ENCODE peak calls at places on chromosome 13, in six cellular contexts. One of them, this sample, is unnamed.

GRCh38 chr13:65783383-65783782 is 1446.8 kb downstream of the PCDH9 start:
- DNase-seq in progenitor cell of endocrine pancreas: no peak
- DNase-seq in HFF-Myc: no peak
- DNase-seq in Calu3: no peak
- DNase-seq in frontal cortex: no peak
- DNase-seq in omental fat pad: no peak
- DNase-seq in this sample: no peak

GRCh38 chr13:32594339-32594738 is 8.1 kb downstream of the PDS5B start:
- DNase-seq in progenitor cell of endocrine pancreas: no peak
- DNase-seq in HFF-Myc: no peak
- DNase-seq in Calu3: no peak
- DNase-seq in frontal cortex: no peak
- DNase-seq in omental fat pad: no peak
- DNase-seq in this sample: no peak

GRCh38 chr13:106407338-106407737 is 128.1 kb downstream of the EFNB2 start:
- DNase-seq in progenitor cell of endocrine pancreas: no peak
- DNase-seq in HFF-Myc: no peak
- DNase-seq in Calu3: no peak
- DNase-seq in frontal cortex: no peak
- DNase-seq in omental fat pad: no peak
- DNase-seq in this sample: no peak

GRCh38 chr13:43289458-43290255 is 266.3 kb downstream of the DNAJC15 start:
- DNase-seq in progenitor cell of endocrine pancreas: no peak
- DNase-seq in HFF-Myc: no peak
- DNase-seq in Calu3: no peak
- DNase-seq in frontal cortex: no peak
- DNase-seq in omental fat pad: no peak
- DNase-seq in this sample: no peak

GRCh38 chr13:110227864-110228643 is 78.9 kb downstream of the COL4A1 start:
- DNase-seq in progenitor cell of endocrine pancreas: no peak
- DNase-seq in HFF-Myc: no peak
- DNase-seq in Calu3: no peak
- DNase-seq in frontal cortex: no peak
- DNase-seq in omental fat pad: no peak
- DNase-seq in this sample: no peak

GRCh38 chr13:101649490-101650126 is 197.1 kb downstream of the ITGBL1 start:
- DNase-seq in progenitor cell of endocrine pancreas: no peak
- DNase-seq in HFF-Myc: no peak
- DNase-seq in Calu3: no peak
- DNase-seq in frontal cortex: no peak
- DNase-seq in omental fat pad: no peak
- DNase-seq in this sample: no peak

GRCh38 chr13:97506511-97506910 is 72.5 kb downstream of the RAP2A start:
- DNase-seq in progenitor cell of endocrine pancreas: no peak
- DNase-seq in HFF-Myc: peak; percentile 14
- DNase-seq in Calu3: no peak
- DNase-seq in frontal cortex: no peak
- DNase-seq in omental fat pad: no peak
- DNase-seq in this sample: no peak

GRCh38 chr13:46896346-46897138 is at the start of gene HTR2A:
- DNase-seq in progenitor cell of endocrine pancreas: no peak
- DNase-seq in HFF-Myc: no peak
- DNase-seq in Calu3: no peak
- DNase-seq in frontal cortex: no peak
- DNase-seq in omental fat pad: no peak
- DNase-seq in this sample: no peak

GRCh38 chr13:114047358-114047881 is 73.5 kb upstream of the C13orf46 start:
- DNase-seq in progenitor cell of endocrine pancreas: no peak
- DNase-seq in HFF-Myc: no peak
- DNase-seq in Calu3: no peak
- DNase-seq in frontal cortex: no peak
- DNase-seq in omental fat pad: no peak
- DNase-seq in this sample: no peak

GRCh38 chr13:113982296-113982661 is 8.4 kb upstream of the C13orf46 start:
- DNase-seq in progenitor cell of endocrine pancreas: no peak
- DNase-seq in HFF-Myc: no peak
- DNase-seq in Calu3: no peak
- DNase-seq in frontal cortex: no peak
- DNase-seq in omental fat pad: no peak
- DNase-seq in this sample: no peak

GRCh38 chr13:39302855-39303254 is 264.6 kb downstream of the NHLRC3 start:
- DNase-seq in progenitor cell of endocrine pancreas: no peak
- DNase-seq in HFF-Myc: no peak
- DNase-seq in Calu3: no peak
- DNase-seq in frontal cortex: no peak
- DNase-seq in omental fat pad: no peak
- DNase-seq in this sample: no peak